ENCODE peak calls at places on chromosome 1, in seven cellular contexts. F is tibial nerve, B is sigmoid colon, W is HepG2, G is esophagus muscularis mucosa, L is GM12878, K is suprapubic skin. V is an unnamed sample.

GRCh38 chr1:60872690-60873089 is 209.7 kb upstream of the NFIA start:
- DNase-seq in F (no peak), B (no peak), W (no peak), G (no peak), L (no peak), K (no peak), V (no peak)

GRCh38 chr1:247540536-247540935 is 4.3 kb upstream of the OR2C3 start:
- DNase-seq in F (no peak), B (no peak), W (no peak), G (no peak), L (no peak), K (no peak), V (no peak)

GRCh38 chr1:186899577-186899976 is 70.8 kb downstream of the PLA2G4A start:
- DNase-seq in F (no peak), B (no peak), W (no peak), G (no peak), L (peak), K (no peak), V (no peak)

GRCh38 chr1:45796381-45796780 is 7.0 kb upstream of the MAST2 start:
- DNase-seq in F (no peak), B (no peak), W (no peak), G (peak), L (no peak), K (no peak), V (no peak)

GRCh38 chr1:243587823-243588560 is 262.1 kb downstream of the AKT3 start:
- DNase-seq in F (no peak), B (no peak), W (no peak), G (no peak), L (peak), K (no peak), V (no peak)

GRCh38 chr1:91622586-91622985 is 121.9 kb downstream of the CDC7 start:
- DNase-seq in F (peak), B (peak), W (no peak), G (no peak), L (no peak), K (peak), V (no peak)

GRCh38 chr1:212791676-212792395 is at the start of the genes NSL1 and TATDN3:
- DNase-seq in F (peak), B (peak), W (peak), G (peak), L (peak), K (peak), V (peak)

GRCh38 chr1:40107290-40107959 is 10.4 kb upstream of the PPT1 start:
- DNase-seq in F (no peak), B (no peak), W (no peak), G (no peak), L (no peak), K (no peak), V (no peak)

GRCh38 chr1:225996946-225997545 is 2.1 kb downstream of the SDE2 start:
- DNase-seq in F (no peak), B (no peak), W (no peak), G (no peak), L (no peak), K (no peak), V (no peak)

GRCh38 chr1:70220517-70221240 is 501 bp upstream of the SRSF11 start:
- DNase-seq in F (no peak), B (no peak), W (no peak), G (no peak), L (no peak), K (no peak), V (no peak)

GRCh38 chr1:29362764-29363163 is 126.4 kb downstream of the PTPRU start:
- DNase-seq in F (no peak), B (no peak), W (no peak), G (no peak), L (no peak), K (no peak), V (no peak)

GRCh38 chr1:167455786-167456446 is 62.4 kb downstream of the CD247 start:
- DNase-seq in F (no peak), B (peak), W (no peak), G (no peak), L (no peak), K (no peak), V (peak)

GRCh38 chr1:119647228-119647733 is 785 bp downstream of the ZNF697 start:
- DNase-seq in F (no peak), B (peak), W (no peak), G (no peak), L (no peak), K (peak), V (no peak)

GRCh38 chr1:2396059-2396458 is 4.4 kb downstream of the RER1 start:
- DNase-seq in F (no peak), B (no peak), W (no peak), G (no peak), L (no peak), K (no peak), V (no peak)

GRCh38 chr1:42801832-42802483 is 15.0 kb upstream of the ERMAP start:
- DNase-seq in F (no peak), B (no peak), W (no peak), G (no peak), L (no peak), K (no peak), V (no peak)

DNA sequence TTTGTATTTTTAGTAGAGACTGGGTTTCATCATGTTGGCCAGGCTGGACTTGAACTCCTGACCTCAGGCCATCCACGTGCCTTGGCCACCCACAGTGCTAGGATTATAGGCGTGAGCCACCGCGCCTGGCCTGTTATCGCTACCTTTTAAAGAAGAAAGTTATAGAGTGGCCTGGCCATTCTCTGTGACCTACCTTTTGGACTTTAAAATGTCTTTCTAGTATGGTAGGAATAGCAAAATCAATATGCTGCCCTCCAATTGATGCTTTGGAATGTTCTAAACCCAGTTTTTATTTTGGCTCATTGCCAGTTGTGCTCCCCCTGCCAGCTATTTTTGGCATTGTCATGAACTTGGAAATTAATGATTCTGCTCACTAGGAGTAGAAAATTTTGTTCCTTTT is 19.9 kb downstream of the HIPK1 start:
- DNase-seq in F (peak), B (no peak), W (no peak), G (no peak), L (no peak), K (no peak), V (no peak)
- TF ChIP-seq CTCF in F (no peak), B (no peak), W (peak), G (no peak), L (peak), K (peak), V (no peak)

DNA sequence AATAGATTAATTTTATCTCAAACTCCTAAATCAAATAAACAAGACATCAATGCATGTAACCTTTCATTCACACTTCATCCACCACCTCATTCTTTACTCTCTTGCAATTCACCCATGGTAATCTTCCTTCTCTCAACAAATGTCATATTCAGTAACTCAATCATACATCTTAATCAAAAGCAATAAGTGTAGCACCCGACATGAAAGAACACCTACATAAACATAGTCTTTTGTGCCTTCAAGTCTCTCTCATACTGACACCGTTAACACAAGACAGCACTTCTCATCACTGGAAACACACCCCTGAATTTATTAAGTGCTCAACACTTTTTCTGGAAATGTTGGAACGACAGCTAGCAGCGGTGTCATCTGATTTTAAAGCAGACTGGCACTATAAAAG is 225.9 kb downstream of the TTLL7 start:
- DNase-seq in F (no peak), B (no peak), W (no peak), G (no peak), L (no peak), K (no peak), V (no peak)
- TF ChIP-seq EP300 in F (no peak), B (no peak), W (no peak), G (no peak), L (no peak), K (no peak), V (no peak)

GRCh38 chr1:25817840-25818501 is 1.8 kb upstream of the MTFR1L start:
- DNase-seq in F (no peak), B (no peak), W (peak), G (no peak), L (no peak), K (no peak), V (no peak)
- TF ChIP-seq CTCF in F (no peak), B (no peak), W (peak), G (no peak), L (no peak), K (no peak), V (no peak)

GRCh38 chr1:176243746-176244145 is 36.7 kb upstream of the COP1 start:
- DNase-seq in F (no peak), B (no peak), W (no peak), G (no peak), L (no peak), K (no peak), V (no peak)

GRCh38 chr1:176241385-176242015 is 34.4 kb upstream of the COP1 start:
- DNase-seq in F (no peak), B (no peak), W (no peak), G (no peak), L (no peak), K (no peak), V (no peak)
- TF ChIP-seq EP300 in F (no peak), B (no peak), W (no peak), G (no peak), L (no peak), K (no peak), V (no peak)

GRCh38 chr1:50604580-50604979 is 181.3 kb upstream of the DMRTA2 start:
- DNase-seq in F (no peak), B (no peak), W (no peak), G (no peak), L (no peak), K (no peak), V (no peak)
- TF ChIP-seq CTCF in F (no peak), B (no peak), W (peak), G (no peak), L (no peak), K (no peak), V (no peak)

V was measured in stomach.